ENCODE peak calls at places on chromosomes 13 and 19, in ten cellular contexts. I is left ventricle myocardium inferior, P is cardiac muscle cell, B is Peyer's patch, Y is thyroid gland, N is A549, G is body of pancreas, K is transverse colon, J is RWPE2, E is heart right ventricle. M is an unnamed sample.

GRCh38 chr13:52686381-52686780 is 33.7 kb downstream of the SUGT1 start:
- DNase-seq in I (no peak), E (no peak), G (no peak), B (no peak), P (no peak), J (no peak), K (no peak), N (no peak), Y (no peak), M (no peak)

GRCh38 chr19:39704181-39705044 is at the start of gene LGALS14:
- DNase-seq in P (no peak), J (no peak), B (no peak), I (no peak), Y (no peak), K (no peak), G (no peak), E (no peak), N (no peak), M (no peak)

GRCh38 chr13:97141564-97142005 is 80.5 kb upstream of the MBNL2 start:
- DNase-seq in B (peak; percentile 87), Y (peak; percentile 57), G (peak; percentile 55), E (peak; percentile 18), I (no peak), N (peak; percentile 83), J (no peak), K (peak; percentile 88), P (peak; percentile 85), M (peak; percentile 32)

GRCh38 chr13:77860621-77861020 is 58.0 kb downstream of the EDNRB start:
- DNase-seq in E (no peak), B (no peak), P (peak; percentile 85), Y (no peak), K (no peak), G (no peak), I (no peak), J (no peak), N (no peak), M (no peak)

GRCh38 chr19:38394488-38394887 is 6.0 kb downstream of the SPRED3 start:
- DNase-seq in B (peak; percentile 59), I (no peak), G (no peak), E (no peak), K (no peak), N (no peak), J (no peak), Y (no peak), P (peak; percentile 59), M (no peak)

GRCh38 chr19:34259367-34259865 is 5.1 kb downstream of the GARRE1 start:
- DNase-seq in J (no peak), Y (no peak), I (no peak), B (peak; percentile 47), P (no peak), E (no peak), K (no peak), G (no peak), N (no peak), M (no peak)

GRCh38 chr19:33284756-33285155 is 17.6 kb downstream of the CEBPA start:
- DNase-seq in P (no peak), Y (no peak), I (no peak), K (no peak), B (no peak), J (no peak), E (no peak), N (no peak), G (no peak), M (no peak)

GRCh38 chr13:111564657-111565056 is 244.2 kb downstream of the TEX29 start:
- DNase-seq in E (no peak), I (no peak), P (no peak), Y (no peak), N (no peak), B (no peak), K (no peak), J (no peak), G (no peak), M (no peak)

GRCh38 chr13:87376081-87376480 is 295.1 kb upstream of the SLITRK5 start:
- DNase-seq in I (no peak), G (no peak), E (no peak), J (no peak), B (no peak), P (no peak), N (no peak), Y (no peak), K (no peak), M (no peak)

GRCh38 chr19:3572855-3573161 is at the start of gene HMG20B:
- DNase-seq in K (no peak), I (no peak), G (no peak), J (no peak), P (no peak), E (no peak), Y (no peak), N (no peak), B (no peak), M (no peak)

GRCh38 chr19:3573858-3574637 is 1.3 kb downstream of the HMG20B start:
- DNase-seq in I (peak; percentile 77), E (peak; percentile 79), B (peak; percentile 95), N (peak; percentile 45), J (peak; percentile 99), P (peak; percentile 95), Y (peak; percentile 77), K (peak; percentile 96), G (peak; percentile 94), M (peak; percentile 76)

GRCh38 chr19:3572132-3572854 is 451 bp upstream of the HMG20B start:
- DNase-seq in P (peak; percentile 100), E (peak; percentile 100), G (peak; percentile 100), N (peak; percentile 81), B (peak; percentile 100), K (peak; percentile 100), I (peak; percentile 100), J (peak; percentile 99), Y (peak; percentile 100), M (peak; percentile 100)

GRCh38 chr19:3573162-3573857 is 566 bp downstream of the HMG20B start:
- DNase-seq in J (no peak), N (no peak), E (no peak), Y (peak; percentile 27), K (no peak), B (no peak), G (no peak), I (no peak), P (no peak), M (no peak)

DNA sequence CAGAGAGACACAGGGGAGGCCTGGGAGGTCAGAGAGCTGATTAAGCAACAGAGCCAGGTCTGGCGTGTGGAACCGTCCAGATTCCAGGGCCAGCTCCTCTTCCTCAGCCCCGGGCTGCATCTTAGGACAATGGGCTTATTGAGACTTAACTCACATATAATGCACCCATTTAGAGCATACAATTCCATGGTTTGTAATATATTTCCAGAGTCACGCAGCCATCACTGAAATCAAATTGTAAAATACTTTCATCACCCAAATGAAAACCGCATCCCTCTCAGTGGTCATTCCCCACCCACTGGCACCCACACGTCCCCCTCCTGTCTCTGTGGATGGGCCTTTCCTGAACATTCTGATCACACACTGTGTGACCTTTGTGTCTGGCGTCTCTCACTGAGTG is 2.1 kb upstream of the HMG20B start:
- DNase-seq in E (no peak), B (no peak), K (no peak), G (no peak), I (no peak), Y (no peak), P (no peak), N (no peak), J (no peak), M (no peak)
- H3K27ac ChIP-seq in E (no peak overlapping the region), B (no peak overlapping the region), K (no peak overlapping the region), G (no peak overlapping the region), I (no peak overlapping the region), Y (no peak overlapping the region), P (no peak overlapping the region), N (peak overlapping the region; percentile 94), J (no peak overlapping the region), M (peak overlapping the region; percentile 81)

GRCh38 chr13:91020635-91021034 is 326.9 kb upstream of the MIR17HG start:
- DNase-seq in B (no peak), E (no peak), J (no peak), K (no peak), G (no peak), N (no peak), P (no peak), I (no peak), Y (no peak), M (no peak)

GRCh38 chr13:91017669-91018053 is 329.8 kb upstream of the MIR17HG start:
- DNase-seq in G (peak; percentile 42), I (peak; percentile 13), B (no peak), K (no peak), J (peak; percentile 47), P (peak; percentile 9), N (peak; percentile 1), E (no peak), Y (peak; percentile 2), M (peak; percentile 20)

GRCh38 chr13:91014696-91015095 is 332.8 kb upstream of the MIR17HG start:
- DNase-seq in G (no peak), N (no peak), Y (no peak), K (no peak), P (peak; percentile 25), I (no peak), E (no peak), J (no peak), B (no peak), M (no peak)

DNA sequence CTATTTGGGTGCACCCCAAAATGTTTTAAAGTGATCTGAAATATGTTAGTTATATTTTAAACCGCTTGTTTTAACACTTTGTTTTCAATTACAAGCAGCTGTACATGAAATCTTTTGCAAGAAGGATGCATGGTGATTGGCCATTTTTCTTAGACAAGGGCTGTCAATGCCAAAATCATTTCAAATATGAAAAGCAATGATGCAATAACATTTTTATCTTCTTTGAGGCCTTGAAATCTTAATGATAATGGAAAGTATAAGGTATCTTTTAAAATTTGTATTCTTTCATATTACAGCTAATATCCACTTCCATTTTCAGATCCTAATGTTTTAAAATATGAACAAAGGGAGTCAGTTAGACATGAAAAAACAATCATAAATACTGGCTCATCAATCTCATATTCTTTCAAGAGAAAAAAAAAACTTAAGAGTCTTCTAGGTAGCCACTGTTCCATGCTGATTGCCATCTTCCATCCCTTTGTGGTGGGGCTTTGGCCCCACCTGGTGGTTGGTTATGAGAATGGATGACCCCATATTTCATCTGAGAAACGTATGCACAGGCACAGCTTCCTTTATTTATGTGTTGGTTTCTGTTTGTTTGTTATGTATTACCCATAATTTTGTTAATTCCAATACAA is 330.3 kb upstream of the MIR17HG start:
- DNase-seq in J (no peak), Y (peak; percentile 44), B (peak; percentile 45), P (peak; percentile 58), N (peak; percentile 40), G (peak; percentile 51), E (no peak), I (no peak), K (no peak), M (peak; percentile 44)
- TF ChIP-seq CTCF in J (peak; percentile 86), Y (peak; percentile 57), B (no peak), P (peak; percentile 84), N (peak; percentile 80), G (peak; percentile 54), E (peak; percentile 56), I (peak; percentile 70), K (peak; percentile 28), M (peak; percentile 59)

GRCh38 chr13:102401305-102401704 is 543 bp downstream of the FGF14 start:
- DNase-seq in B (no peak), Y (no peak), J (no peak), E (no peak), N (no peak), P (no peak), G (no peak), I (no peak), K (no peak), M (no peak)
- H3K4me3 ChIP-seq in B (no peak overlapping the region), Y (peak overlapping the region; percentile 40), J (no peak overlapping the region), E (peak overlapping the region; percentile 55), N (peak overlapping the region; percentile 49), P (no peak overlapping the region), G (peak overlapping the region; percentile 66), I (peak overlapping the region; percentile 74), K (peak overlapping the region; percentile 43), M (peak overlapping the region; percentile 65)

GRCh38 chr13:35475131-35475959 is 1.1 kb downstream of the MAB21L1 start:
- DNase-seq in B (peak; percentile 48), K (peak; percentile 8), J (no peak), Y (no peak), G (no peak), P (peak; percentile 28), N (no peak), I (no peak), E (peak; percentile 31), M (peak; percentile 46)
- H3K27ac ChIP-seq in B (no peak overlapping the region), K (no peak overlapping the region), J (peak overlapping the region; percentile 5), Y (peak overlapping the region; percentile 55), G (no peak overlapping the region), P (no peak overlapping the region), N (no peak overlapping the region), I (peak overlapping the region; percentile 63), E (peak overlapping the region; percentile 54), M (no peak overlapping the region)